ENCODE peak calls at places on chromosome 7, in eight cellular contexts. N is HL-60, R is bronchial epithelial cell, Z is thoracic aorta, E is fibroblast of mammary gland, F is osteocyte, J is RWPE1, U is coronary artery. V is an unnamed sample.

GRCh38 chr7:110839866-110840265 is 251.1 kb upstream of the LRRN3 start:
- DNase-seq in N (peak), F (no peak), Z (no peak), E (peak), R (peak), J (no peak), U (no peak), V (no peak)

GRCh38 chr7:70268179-70268578 is 669.9 kb downstream of the AUTS2 start:
- DNase-seq in R (no peak), Z (no peak), F (no peak), U (no peak), J (no peak), E (no peak), N (no peak), V (no peak)

GRCh38 chr7:50431906-50432305 is 18.2 kb downstream of the FIGNL1 start:
- DNase-seq in R (no peak), J (no peak), F (no peak), E (no peak), U (no peak), Z (no peak), N (no peak), V (no peak)

GRCh38 chr7:125033506-125033905 is 103.9 kb upstream of the POT1 start:
- DNase-seq in F (no peak), N (no peak), U (no peak), R (no peak), E (no peak), J (no peak), Z (no peak), V (no peak)

GRCh38 chr7:158395349-158395748 is 192.3 kb downstream of the PTPRN2 start:
- DNase-seq in E (no peak), U (no peak), N (no peak), F (no peak), J (no peak), Z (no peak), R (no peak), V (no peak)

GRCh38 chr7:91201731-91202130 is 62.5 kb upstream of the FZD1 start:
- DNase-seq in Z (no peak), E (no peak), F (no peak), J (no peak), R (no peak), U (no peak), N (no peak), V (no peak)

GRCh38 chr7:16926861-16927260 is 45.1 kb upstream of the AGR3 start:
- DNase-seq in F (no peak), Z (no peak), N (no peak), R (peak), J (no peak), U (no peak), E (no peak), V (no peak)

GRCh38 chr7:143396182-143396581 is 12.5 kb downstream of the EPHA1 start:
- DNase-seq in F (no peak), U (no peak), R (no peak), N (no peak), E (no peak), Z (no peak), J (no peak), V (no peak)

GRCh38 chr7:30464231-30464660 is 14.3 kb downstream of the NOD1 start:
- DNase-seq in F (no peak), Z (no peak), E (peak), U (no peak), R (no peak), N (peak), J (no peak), V (no peak)

GRCh38 chr7:140672382-140673062 is at the start of gene ADCK2:
- DNase-seq in N (peak), J (peak), Z (no peak), U (no peak), E (no peak), F (no peak), R (no peak), V (peak)

GRCh38 chr7:92836489-92837213 is at the start of gene CDK6:
- DNase-seq in R (peak), U (peak), F (peak), N (peak), J (peak), E (peak), Z (no peak), V (peak)

GRCh38 chr7:1555046-1555812 is 776 bp downstream of the TMEM184A start:
- DNase-seq in Z (no peak), J (peak), F (no peak), E (peak), N (no peak), R (peak), U (peak), V (peak)

GRCh38 chr7:112022128-112022527 is 184.1 kb downstream of the DOCK4 start:
- DNase-seq in Z (no peak), N (no peak), R (no peak), E (no peak), F (no peak), U (no peak), J (no peak), V (no peak)

GRCh38 chr7:4707980-4708411 is 25.9 kb downstream of the FOXK1 start:
- DNase-seq in U (no peak), J (no peak), Z (no peak), R (no peak), N (no peak), E (no peak), F (no peak), V (no peak)

GRCh38 chr7:127629268-127629854 is 11.4 kb upstream of the PAX4 start:
- DNase-seq in R (peak), Z (no peak), J (peak), N (peak), F (no peak), E (no peak), U (no peak), V (peak)
- TF ChIP-seq CTCF in R (peak), Z (no peak), J (peak), N (peak), F (peak), E (peak), U (no peak), V (peak)

GRCh38 chr7:138460176-138460648 is at the start of gene TRIM24:
- DNase-seq in R (no peak), E (no peak), U (no peak), Z (peak), F (peak), N (peak), J (peak), V (no peak)

GRCh38 chr7:138458576-138459234 is 1.4 kb upstream of the TRIM24 start:
- DNase-seq in E (no peak), R (no peak), N (peak), U (no peak), F (no peak), Z (no peak), J (no peak), V (no peak)

GRCh38 chr7:138465046-138465445 is 5.0 kb downstream of the TRIM24 start:
- DNase-seq in J (no peak), R (no peak), N (no peak), F (no peak), U (no peak), E (no peak), Z (no peak), V (no peak)

GRCh38 chr7:138459300-138460175 is 521 bp upstream of the TRIM24 start:
- DNase-seq in J (no peak), F (no peak), N (peak), E (peak), R (peak), U (peak), Z (peak), V (peak)

DNA sequence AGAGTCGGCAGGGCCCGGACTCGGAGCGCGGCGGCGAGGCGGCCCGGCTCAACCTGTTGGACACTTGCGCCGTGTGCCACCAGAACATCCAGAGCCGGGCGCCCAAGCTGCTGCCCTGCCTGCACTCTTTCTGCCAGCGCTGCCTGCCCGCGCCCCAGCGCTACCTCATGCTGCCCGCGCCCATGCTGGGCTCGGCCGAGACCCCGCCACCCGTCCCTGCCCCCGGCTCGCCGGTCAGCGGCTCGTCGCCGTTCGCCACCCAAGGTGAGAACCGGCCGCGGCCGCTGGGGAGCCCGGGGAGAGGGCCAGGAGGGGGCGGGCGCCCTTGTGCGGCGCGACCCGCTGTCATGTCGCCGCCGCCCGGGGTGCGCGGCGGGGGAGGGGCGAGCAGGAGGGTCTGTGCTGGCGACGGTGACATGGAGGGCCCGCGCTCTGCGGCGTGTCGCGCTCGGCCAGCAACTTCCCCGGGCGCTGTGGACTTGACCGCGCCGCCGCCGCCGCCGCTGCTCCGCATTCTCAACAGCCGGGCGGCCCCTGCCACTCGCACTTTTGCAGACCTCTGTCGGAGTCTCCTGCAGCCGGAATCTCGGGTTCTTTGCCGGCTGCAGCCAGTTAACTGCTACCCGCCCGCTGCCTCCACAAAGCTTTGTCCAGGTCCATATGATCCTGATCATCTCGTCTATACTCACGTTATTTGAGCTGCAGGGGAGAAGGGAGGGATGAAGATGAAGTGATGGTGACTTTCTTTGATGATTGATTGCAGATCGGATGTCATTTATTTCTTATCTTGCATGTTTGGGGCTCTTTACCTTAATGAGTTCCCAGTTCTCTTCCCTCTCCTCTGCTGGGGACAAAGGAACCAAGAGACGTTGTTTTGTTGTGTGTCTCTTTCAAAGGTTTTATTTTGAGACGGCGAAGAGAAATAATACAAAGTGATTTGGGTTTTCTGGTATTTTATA is 869 bp downstream of the TRIM24 start:
- DNase-seq in Z (no peak), U (peak), N (peak), F (no peak), J (peak), E (peak), R (no peak), V (peak)
- TF ChIP-seq CTCF in Z (no peak), U (no peak), N (no peak), F (no peak), J (peak), E (no peak), R (no peak), V (no peak)

GRCh38 chr7:157047148-157047547 is 36.7 kb upstream of the MNX1 start:
- DNase-seq in J (no peak), F (peak), R (peak), E (no peak), N (no peak), U (no peak), Z (no peak), V (no peak)
- TF ChIP-seq CTCF in J (no peak), F (no peak), R (no peak), E (no peak), N (no peak), U (no peak), Z (no peak), V (no peak)

GRCh38 chr7:14606101-14606500 is 296.4 kb downstream of the DGKB start:
- DNase-seq in F (no peak), R (peak), J (no peak), Z (no peak), U (no peak), N (no peak), E (no peak), V (no peak)
- TF ChIP-seq CTCF in F (no peak), R (no peak), J (no peak), Z (no peak), U (no peak), N (no peak), E (no peak), V (no peak)

DNA sequence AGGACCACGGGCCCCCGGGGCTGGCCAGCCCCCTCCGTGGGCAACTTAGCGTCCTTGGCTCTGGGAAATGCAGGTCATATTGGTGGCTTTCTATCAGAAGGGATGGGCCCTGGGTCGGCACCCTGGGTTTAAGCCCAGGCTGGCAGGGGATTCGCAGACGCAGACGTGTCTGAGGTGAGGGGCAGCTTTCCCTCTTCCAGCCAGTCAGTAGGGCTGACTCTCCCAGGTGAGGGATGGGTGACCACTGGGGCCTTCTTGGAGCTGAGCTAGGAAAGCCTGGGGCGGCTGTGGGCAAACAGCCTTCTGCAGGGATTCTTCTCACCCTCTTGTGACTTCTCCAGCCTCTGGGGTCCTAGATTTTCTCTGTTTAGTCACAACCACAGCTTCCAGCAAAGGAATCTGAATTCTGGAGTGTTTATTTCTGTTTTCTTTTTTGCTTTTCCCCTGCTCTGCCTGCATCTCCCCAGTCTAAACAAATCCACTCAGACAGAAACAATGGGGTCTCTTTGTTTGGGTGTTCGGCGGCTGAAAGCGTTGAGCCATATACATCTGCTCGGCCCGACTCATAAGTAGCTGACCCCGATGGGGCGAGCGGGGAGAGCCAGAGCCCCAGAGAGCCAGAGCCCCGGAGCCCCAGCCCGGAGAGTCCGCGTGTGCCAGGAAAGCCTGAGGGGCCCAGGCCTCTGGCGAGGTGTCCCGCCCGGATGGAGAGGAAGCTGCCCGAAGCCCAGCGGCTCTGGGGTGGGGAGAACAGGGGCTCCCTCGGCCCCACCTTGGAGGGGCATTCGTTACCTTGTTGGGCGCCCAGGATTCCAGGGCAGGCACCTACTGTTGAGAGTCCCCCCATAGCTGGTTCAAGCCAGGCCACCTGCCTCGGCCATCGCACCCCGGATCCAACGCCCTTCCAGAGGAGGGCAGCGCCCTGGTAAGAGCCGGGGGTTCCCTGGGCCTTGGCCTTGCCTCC is 2.0 kb downstream of the MNX1 start:
- DNase-seq in U (no peak), E (no peak), F (peak), R (no peak), J (no peak), N (no peak), Z (no peak), V (no peak)
- TF ChIP-seq CTCF in U (no peak), E (no peak), F (no peak), R (no peak), J (no peak), N (no peak), Z (no peak), V (no peak)

GRCh38 chr7:106344206-106344605 is 59.4 kb upstream of the NAMPT start:
- DNase-seq in N (no peak), E (no peak), R (no peak), J (no peak), F (no peak), U (no peak), Z (no peak), V (no peak)
- TF ChIP-seq CTCF in N (no peak), E (no peak), R (no peak), J (no peak), F (no peak), U (no peak), Z (no peak), V (no peak)

GRCh38 chr7:106561151-106561550 is 99.8 kb downstream of the CCDC71L start:
- DNase-seq in R (no peak), U (no peak), J (no peak), N (no peak), Z (no peak), E (no peak), F (no peak), V (no peak)

GRCh38 chr7:106561657-106562411 is 99.1 kb downstream of the CCDC71L start:
- DNase-seq in N (no peak), U (no peak), F (no peak), Z (no peak), J (no peak), E (no peak), R (no peak), V (no peak)

GRCh38 chr7:106563466-106564150 is 97.3 kb downstream of the CCDC71L start:
- DNase-seq in J (no peak), Z (no peak), U (no peak), E (peak), F (no peak), R (peak), N (no peak), V (no peak)

GRCh38 chr7:106562711-106563366 is 98.1 kb downstream of the CCDC71L start:
- DNase-seq in R (no peak), E (peak), Z (no peak), F (no peak), N (no peak), U (no peak), J (no peak), V (no peak)

GRCh38 chr7:106560482-106560881 is 100.5 kb downstream of the CCDC71L start:
- DNase-seq in U (no peak), J (no peak), R (no peak), E (no peak), F (no peak), Z (no peak), N (no peak), V (no peak)
- TF ChIP-seq CTCF in U (no peak), J (no peak), R (no peak), E (no peak), F (no peak), Z (no peak), N (no peak), V (no peak)

GRCh38 chr7:64886956-64887545 is 16.0 kb upstream of the ZNF273 start:
- DNase-seq in Z (no peak), J (no peak), R (no peak), E (no peak), U (no peak), F (peak), N (no peak), V (no peak)

GRCh38 chr7:64889686-64890162 is 13.3 kb upstream of the ZNF273 start:
- DNase-seq in N (no peak), Z (no peak), E (no peak), J (no peak), F (peak), U (peak), R (no peak), V (peak)

GRCh38 chr7:64888561-64888900 is 14.5 kb upstream of the ZNF273 start:
- DNase-seq in N (no peak), U (no peak), J (no peak), E (no peak), Z (no peak), F (peak), R (no peak), V (no peak)

GRCh38 chr7:64888901-64889685 is 14.0 kb upstream of the ZNF273 start:
- DNase-seq in U (peak), J (no peak), E (peak), Z (no peak), N (peak), R (no peak), F (peak), V (peak)

DNA sequence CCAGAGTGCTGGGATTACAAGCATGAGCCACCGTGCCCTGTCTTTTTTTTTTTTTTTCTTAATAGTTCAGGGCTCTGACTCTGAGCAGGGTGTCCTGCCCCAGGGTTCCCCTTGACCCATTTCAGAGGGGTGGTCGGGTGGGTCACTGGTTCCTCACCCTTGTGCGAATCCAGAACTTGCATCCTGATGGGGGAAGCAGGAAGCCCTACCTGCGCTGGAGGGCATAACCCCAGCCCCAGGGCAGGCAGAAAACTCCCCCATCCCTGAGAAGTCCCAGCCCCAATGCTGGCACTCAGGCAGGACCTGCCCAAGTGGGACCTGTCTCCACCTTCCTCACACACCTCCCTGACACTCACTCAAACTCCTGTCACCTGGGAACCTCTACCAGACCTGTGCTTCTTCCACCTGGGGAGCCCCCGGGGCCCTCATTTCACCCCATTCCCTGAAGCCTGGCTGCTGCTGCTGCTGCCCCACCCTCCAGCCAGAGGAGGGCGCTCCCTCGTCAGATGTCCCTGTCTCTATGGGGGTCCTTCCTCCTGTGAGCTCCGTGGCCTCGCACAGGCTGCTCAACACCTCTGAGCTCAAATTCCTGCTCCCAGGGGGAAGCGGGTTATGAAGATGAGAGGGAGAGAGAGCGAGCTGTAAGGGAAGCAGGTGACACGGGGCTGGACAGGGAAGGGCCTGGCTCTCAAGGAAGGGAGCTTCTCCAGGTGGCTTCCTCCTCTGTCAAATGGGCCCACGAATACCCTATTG is 15.1 kb upstream of the ZNF273 start:
- DNase-seq in J (no peak), R (no peak), U (peak), E (no peak), Z (no peak), F (peak), N (no peak), V (peak)
- TF ChIP-seq CTCF in J (no peak), R (peak), U (no peak), E (peak), Z (no peak), F (peak), N (no peak), V (peak)

GRCh38 chr7:128923411-128923800 is 12.9 kb upstream of the KCP start:
- DNase-seq in R (no peak), N (no peak), J (no peak), U (peak), F (no peak), Z (no peak), E (no peak), V (no peak)
- TF ChIP-seq CTCF in R (no peak), N (no peak), J (no peak), U (no peak), F (no peak), Z (no peak), E (no peak), V (no peak)

V was measured in glutamatergic neuron.